ENCODE peak calls at places on chromosomes 2 and 18, in ten cellular contexts. C is RWPE2; O is AG09319; Z is ovary; K is activated CD8-positive, alpha-beta T cell treated with anti-CD3 and anti-CD28 coated beads for 36 hours; D is PC-9; I is AG10803; A is nephron progenitor cell; E is hepatocyte; V is lung. P is an unnamed sample.

GRCh38 chr2:98180456-98180855 is 93.5 kb downstream of the VWA3B start:
- DNase-seq in C (no peak), V (no peak), E (no peak), K (no peak), D (no peak), O (no peak), Z (no peak), A (no peak), I (no peak), P (no peak)

GRCh38 chr2:127320067-127320466 is 26.1 kb upstream of the ERCC3 start:
- DNase-seq in D (no peak), C (no peak), Z (no peak), A (no peak), O (no peak), V (no peak), E (no peak), I (no peak), K (no peak), P (no peak)

GRCh38 chr2:46079996-46080560 is 217.1 kb upstream of the EPAS1 start:
- DNase-seq in O (no peak), A (no peak), Z (no peak), V (no peak), D (no peak), I (no peak), K (no peak), C (no peak), E (no peak), P (no peak)

GRCh38 chr18:75858754-75859153 is 431.3 kb upstream of the SMIM21 start:
- DNase-seq in O (no peak), Z (no peak), D (no peak), A (no peak), I (no peak), V (no peak), C (no peak), E (no peak), K (no peak), P (no peak)

GRCh38 chr2:142581491-142581890 is 296.0 kb upstream of the KYNU start:
- DNase-seq in O (no peak), E (no peak), I (no peak), A (no peak), V (no peak), Z (no peak), D (no peak), K (no peak), C (no peak), P (no peak)

GRCh38 chr2:207506426-207506825 is 23.3 kb upstream of the CREB1 start:
- DNase-seq in I (no peak), E (no peak), A (no peak), D (no peak), K (no peak), O (no peak), Z (no peak), C (no peak), V (no peak), P (no peak)

GRCh38 chr2:84085562-84085961 is 373.5 kb downstream of the SUCLG1 start:
- DNase-seq in C (no peak), E (no peak), A (no peak), O (no peak), Z (no peak), I (no peak), K (no peak), V (no peak), D (no peak), P (no peak)

GRCh38 chr2:165312999-165313398 is 73.8 kb downstream of the SCN2A start:
- DNase-seq in I (no peak), V (no peak), D (no peak), C (no peak), Z (no peak), E (no peak), K (no peak), A (no peak), O (no peak), P (no peak)

GRCh38 chr2:96917008-96917575 is 47.2 kb upstream of the SEMA4C start:
- DNase-seq in O (no peak), E (no peak), V (no peak), A (no peak), D (no peak), C (no peak), Z (no peak), K (no peak), I (no peak), P (no peak)

GRCh38 chr2:108029912-108030311 is 43.6 kb downstream of the SLC5A7 start:
- DNase-seq in A (no peak), O (no peak), I (no peak), C (no peak), K (no peak), D (no peak), E (no peak), Z (no peak), V (no peak), P (no peak)

GRCh38 chr2:157172866-157173578 is 84.5 kb upstream of the GALNT5 start:
- DNase-seq in I (peak), D (no peak), O (no peak), E (no peak), A (no peak), C (no peak), K (no peak), V (no peak), Z (no peak), P (no peak)

GRCh38 chr2:231396058-231396821 is 730 bp downstream of the B3GNT7 start:
- DNase-seq in V (no peak), C (no peak), Z (no peak), O (no peak), E (no peak), K (no peak), A (no peak), I (no peak), D (no peak), P (no peak)

GRCh38 chr2:24493713-24494112 is 2.7 kb downstream of the NCOA1 start:
- DNase-seq in O (no peak), I (no peak), K (no peak), C (no peak), D (no peak), V (no peak), E (peak), A (no peak), Z (no peak), P (no peak)

GRCh38 chr2:83991992-83992391 is 467.1 kb downstream of the SUCLG1 start:
- DNase-seq in A (no peak), D (no peak), V (no peak), K (no peak), O (no peak), I (no peak), Z (no peak), E (no peak), C (no peak), P (no peak)

GRCh38 chr18:79507546-79508480 is 112.1 kb downstream of the NFATC1 start:
- DNase-seq in K (peak), Z (peak), E (peak), I (peak), V (no peak), C (peak), O (no peak), A (peak), D (peak), P (no peak)

GRCh38 chr2:236607471-236608307 is 38.1 kb downstream of the ACKR3 start:
- DNase-seq in O (no peak), A (no peak), D (peak), V (no peak), K (no peak), Z (no peak), E (peak), C (no peak), I (peak), P (no peak)

GRCh38 chr2:3079466-3079865 is 298.2 kb downstream of the EIPR1 start:
- DNase-seq in O (no peak), V (no peak), K (no peak), A (no peak), C (no peak), Z (no peak), D (no peak), I (no peak), E (no peak), P (no peak)

GRCh38 chr2:96306370-96306769 is 1.0 kb upstream of the SNRNP200 start:
- DNase-seq in O (no peak), E (no peak), I (no peak), A (no peak), D (no peak), C (no peak), Z (no peak), V (no peak), K (no peak), P (no peak)

GRCh38 chr2:233209978-233210680 is 41.3 kb upstream of the ATG16L1 start:
- DNase-seq in O (no peak), K (no peak), E (no peak), A (no peak), D (no peak), I (no peak), V (no peak), C (no peak), Z (no peak), P (no peak)

DNA sequence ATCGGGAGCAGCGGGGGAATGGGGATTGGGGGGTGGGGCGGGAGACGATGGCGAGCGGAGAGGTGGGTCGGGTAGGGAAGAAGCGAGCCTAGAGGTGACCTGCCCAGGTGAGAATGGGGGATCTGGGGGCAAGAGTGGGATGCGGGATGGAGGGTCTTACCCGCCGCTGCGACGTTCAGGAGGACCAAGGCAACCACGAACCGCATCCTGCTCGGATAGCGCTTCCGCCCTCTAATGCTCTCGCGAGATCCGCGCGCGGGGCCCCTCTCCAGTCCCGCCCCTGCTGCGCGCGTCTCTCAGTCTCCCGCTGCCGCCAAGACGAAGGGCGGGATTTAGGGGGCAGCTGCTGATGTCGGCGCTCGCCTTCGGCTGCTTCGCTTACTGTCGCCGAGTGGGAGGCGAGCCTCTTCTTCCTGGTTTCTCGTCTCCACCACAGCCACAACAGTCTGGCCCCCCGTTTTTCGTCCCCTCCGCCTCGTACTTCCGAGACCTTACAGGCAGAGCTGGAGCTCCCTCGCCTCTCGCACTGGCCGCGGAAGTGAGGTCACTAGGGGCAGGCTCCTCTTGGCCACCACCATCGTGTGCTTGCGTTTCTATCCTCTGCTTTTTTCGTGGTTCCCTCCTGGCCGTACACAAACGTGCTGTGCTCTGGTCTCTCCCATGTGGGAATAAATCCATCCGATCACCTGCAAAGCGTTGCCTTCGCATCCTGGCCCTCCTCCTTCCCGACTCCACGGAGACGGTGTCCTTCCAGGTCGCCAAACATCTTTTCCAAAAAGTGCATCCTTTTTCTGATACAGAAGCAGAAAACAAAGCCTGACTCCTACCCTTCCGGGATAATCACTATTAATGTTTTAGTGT is at the start of gene TGOLN2:
- DNase-seq in K (peak), C (peak), A (peak), I (peak), V (peak), Z (peak), E (peak), D (peak), O (peak), P (peak)
- TF ChIP-seq CTCF in K (no peak), C (no peak), A (no peak), I (peak), V (no peak), Z (no peak), E (no peak), D (no peak), O (peak), P (peak)

DNA sequence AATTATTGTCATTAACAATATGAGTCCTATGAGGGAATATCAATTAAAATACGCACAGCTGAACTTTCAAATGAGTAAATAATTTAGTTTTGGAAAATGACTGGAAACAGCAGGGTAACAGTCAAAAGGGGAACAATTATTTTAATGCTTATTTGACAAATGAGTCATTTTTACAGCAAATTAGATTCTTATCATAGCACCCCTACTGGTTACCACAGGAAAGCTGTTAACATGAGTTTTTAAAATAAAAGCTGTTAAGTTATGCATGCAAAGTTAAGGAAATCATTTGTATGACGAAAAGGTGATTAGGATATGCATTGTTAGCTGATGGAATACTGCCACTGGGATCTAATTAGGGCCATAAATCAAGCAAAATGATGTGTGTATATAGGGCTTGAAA is 435.1 kb upstream of the MEIS1 start:
- DNase-seq in E (no peak), A (no peak), C (no peak), D (no peak), Z (no peak), O (no peak), I (no peak), K (no peak), V (no peak), P (no peak)
- TF ChIP-seq CTCF in E (no peak), A (no peak), C (peak), D (peak), Z (no peak), O (no peak), I (no peak), K (no peak), V (no peak), P (peak)

GRCh38 chr2:49621014-49621413 is 466.7 kb upstream of the FSHR start:
- DNase-seq in I (no peak), E (no peak), D (no peak), V (no peak), K (no peak), A (no peak), Z (no peak), C (no peak), O (no peak), P (no peak)

GRCh38 chr2:49616800-49617199 is 462.5 kb upstream of the FSHR start:
- DNase-seq in Z (no peak), E (peak), A (peak), I (peak), V (no peak), K (no peak), O (no peak), C (no peak), D (no peak), P (no peak)

DNA sequence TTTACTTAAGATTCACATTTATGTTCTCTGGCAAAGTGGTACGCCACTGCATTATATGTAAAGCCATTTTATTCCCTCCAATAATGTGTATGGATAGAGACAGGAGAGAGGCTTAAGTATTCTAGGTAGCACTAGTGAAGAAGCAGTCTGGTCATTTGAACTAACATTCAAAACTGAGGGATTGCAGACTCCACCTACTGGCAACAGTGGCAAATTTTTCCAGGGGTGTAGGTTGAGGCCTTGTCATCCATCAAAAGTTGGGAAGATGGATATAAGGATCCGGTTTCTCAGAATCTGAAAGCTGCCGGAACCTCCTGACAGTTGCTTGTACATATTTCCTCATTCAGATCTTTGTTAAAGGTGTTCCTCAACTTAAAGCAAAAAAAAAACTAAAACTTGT is 465.5 kb upstream of the FSHR start:
- DNase-seq in I (no peak), A (peak), V (no peak), Z (no peak), D (no peak), C (no peak), E (peak), K (no peak), O (no peak), P (no peak)
- TF ChIP-seq CTCF in I (no peak), A (no peak), V (no peak), Z (no peak), D (peak), C (no peak), E (peak), K (no peak), O (no peak), P (peak)

DNA sequence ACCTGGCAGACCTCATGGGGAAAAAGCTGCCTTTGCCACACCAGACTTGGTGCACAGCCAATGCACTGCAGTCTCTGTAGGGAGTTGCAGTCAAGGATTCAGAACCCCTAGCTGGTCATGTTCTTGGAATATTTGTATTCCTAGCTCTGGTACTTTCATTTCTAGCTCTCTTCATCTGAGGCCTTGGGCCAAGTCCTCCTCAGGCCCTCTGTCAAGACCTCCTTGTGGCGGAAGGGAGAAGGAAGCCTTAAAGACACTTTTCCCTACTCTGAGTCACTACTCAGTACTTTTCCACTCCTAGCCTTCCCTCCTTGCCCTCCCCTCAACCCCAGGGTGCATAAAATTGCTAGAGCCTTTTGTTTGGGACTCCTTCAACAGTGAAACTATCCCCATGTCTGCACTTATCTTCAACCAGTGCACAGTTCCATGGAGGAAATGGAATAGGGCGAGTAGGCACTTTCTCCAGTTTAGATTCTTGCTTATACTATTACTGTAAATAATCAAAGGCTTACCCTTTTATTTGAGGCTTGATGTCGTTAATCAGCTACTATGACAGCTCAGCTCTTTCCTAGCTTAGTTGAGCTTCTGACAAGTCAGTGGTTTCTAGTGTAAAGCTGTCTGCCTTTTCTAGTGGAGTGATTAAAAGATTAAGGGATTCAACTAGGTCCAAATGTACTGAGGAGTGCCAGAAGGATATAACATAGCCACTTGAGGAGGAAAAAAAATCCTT is 15.8 kb downstream of the M1AP start:
- DNase-seq in C (no peak), K (no peak), V (peak), D (no peak), I (no peak), O (no peak), E (peak), Z (no peak), A (no peak), P (no peak)
- TF ChIP-seq CTCF in C (no peak), K (no peak), V (no peak), D (no peak), I (no peak), O (no peak), E (no peak), Z (no peak), A (no peak), P (no peak)